ENCODE peak calls at places on chromosomes 13 and 19, in eight cellular contexts. J is fibroblast of the aortic adventitia; K is nephron progenitor cell; I is stimulated activated CD4-positive, alpha-beta T cell treated with anti-CD3 and anti-CD28 coated beads, Interleukin-12 subunit alpha, Interleukin-12 subunit beta, amount 100 ng/mL, for 4 hours; F is hypothalamus; Y is frontal cortex; E is GF-D8; M is tibial nerve. S is an unnamed sample.

GRCh38 chr19:12784871-12785430 is 6.3 kb upstream of the JUNB start:
- DNase-seq in E (peak; percentile 32), K (no peak), J (peak; percentile 37), I (no peak), F (no peak), Y (no peak), M (no peak), S (peak; percentile 58)

GRCh38 chr13:31242342-31242741 is 42.6 kb downstream of the B3GLCT start:
- DNase-seq in F (no peak), I (no peak), Y (no peak), E (no peak), M (no peak), K (no peak), J (peak; percentile 50), S (no peak)

GRCh38 chr19:5691205-5691929 is 1.3 kb downstream of the RPL36 start:
- DNase-seq in K (no peak), I (peak; percentile 68), J (peak; percentile 78), E (no peak), F (no peak), M (peak; percentile 33), Y (no peak), S (peak; percentile 66)

GRCh38 chr19:6235031-6235951 is 44.5 kb downstream of the MLLT1 start:
- DNase-seq in I (no peak), M (no peak), F (no peak), J (no peak), Y (no peak), E (no peak), K (no peak), S (no peak)

GRCh38 chr19:37981785-37982475 is 74.9 kb downstream of the SIPA1L3 start:
- DNase-seq in J (no peak), M (no peak), I (no peak), K (no peak), E (no peak), Y (no peak), F (no peak), S (no peak)

GRCh38 chr13:98264877-98265276 is 87.8 kb upstream of the RNF113B start:
- DNase-seq in I (no peak), K (no peak), J (no peak), Y (no peak), F (no peak), E (no peak), M (no peak), S (peak; percentile 2)

GRCh38 chr13:33745370-33746324 is 72.3 kb upstream of the RFC3 start:
- DNase-seq in I (no peak), M (peak; percentile 19), J (no peak), Y (no peak), E (no peak), F (no peak), K (no peak), S (no peak)

GRCh38 chr13:24742294-24742693 is 21.7 kb upstream of the RNF17 start:
- DNase-seq in E (no peak), J (no peak), Y (no peak), K (peak; percentile 37), I (no peak), F (no peak), M (no peak), S (peak; percentile 76)

GRCh38 chr19:53813996-53814395 is 10.1 kb downstream of the NLRP12 start:
- DNase-seq in J (peak; percentile 58), Y (no peak), E (no peak), M (no peak), F (no peak), K (no peak), I (no peak), S (no peak)

GRCh38 chr13:31409678-31410356 is 210.0 kb downstream of the B3GLCT start:
- DNase-seq in I (no peak), J (peak; percentile 16), Y (no peak), K (no peak), E (no peak), F (no peak), M (no peak), S (no peak)

GRCh38 chr19:6721773-6722172 is 1.3 kb upstream of the C3 start:
- DNase-seq in K (no peak), F (no peak), Y (no peak), E (no peak), J (no peak), M (no peak), I (no peak), S (no peak)

GRCh38 chr13:92547256-92547655 is 679.4 kb upstream of the GPC6 start:
- DNase-seq in I (no peak), K (no peak), F (no peak), Y (no peak), E (no peak), M (no peak), J (peak; percentile 8), S (no peak)

GRCh38 chr19:16285769-16286564 is 38.7 kb upstream of the KLF2 start:
- DNase-seq in J (no peak), F (peak; percentile 9), K (peak; percentile 21), Y (no peak), I (no peak), E (no peak), M (no peak), S (no peak)

GRCh38 chr13:106033634-106034033 is 501.8 kb downstream of the EFNB2 start:
- DNase-seq in M (no peak), E (no peak), K (no peak), J (peak; percentile 77), I (no peak), Y (no peak), F (no peak), S (no peak)

GRCh38 chr13:105965910-105966309 is 569.6 kb downstream of the EFNB2 start:
- DNase-seq in K (no peak), Y (no peak), E (no peak), F (no peak), I (no peak), M (no peak), J (no peak), S (no peak)

GRCh38 chr13:36973621-36974268 is 25.4 kb downstream of the ALG5 start:
- DNase-seq in J (no peak), K (no peak), F (no peak), M (no peak), Y (no peak), E (no peak), I (no peak), S (no peak)

GRCh38 chr19:38912600-38913514 is 871 bp upstream of the CCER2 start:
- DNase-seq in E (peak; percentile 80), Y (no peak), M (no peak), F (no peak), I (no peak), K (no peak), J (no peak), S (no peak)

GRCh38 chr13:80363890-80364503 is 23.1 kb upstream of the SPRY2 start:
- DNase-seq in E (no peak), Y (no peak), K (no peak), J (peak; percentile 69), I (no peak), M (no peak), F (no peak), S (no peak)

GRCh38 chr19:41599175-41599966 is 23.4 kb downstream of the CEACAM21 start:
- DNase-seq in J (no peak), Y (no peak), F (no peak), I (no peak), E (no peak), M (no peak), K (no peak), S (peak; percentile 71)

GRCh38 chr19:46466536-46467199 is 4.7 kb downstream of the PNMA8A start:
- DNase-seq in M (no peak), J (peak; percentile 90), K (no peak), Y (no peak), E (no peak), I (no peak), F (no peak), S (no peak)

GRCh38 chr19:5154129-5154798 is 185.4 kb downstream of the KDM4B start:
- DNase-seq in Y (peak; percentile 27), K (peak; percentile 69), M (no peak), J (no peak), I (peak; percentile 45), E (no peak), F (no peak), S (peak; percentile 91)

GRCh38 chr19:36213793-36214387 is 575 bp downstream of the ZNF565 start:
- DNase-seq in M (peak; percentile 27), E (no peak), I (no peak), K (no peak), F (no peak), J (no peak), Y (no peak), S (no peak)

GRCh38 chr19:29831686-29832085 is 19.9 kb downstream of the CCNE1 start:
- DNase-seq in I (no peak), K (no peak), E (no peak), Y (no peak), M (no peak), J (no peak), F (no peak), S (no peak)

GRCh38 chr19:18304194-18304495 is 18.7 kb downstream of the LSM4 start:
- DNase-seq in E (no peak), J (no peak), K (no peak), F (no peak), Y (no peak), M (no peak), I (peak; percentile 27), S (no peak)

GRCh38 chr13:27374650-27375049 is 49.8 kb upstream of the GTF3A start:
- DNase-seq in Y (peak; percentile 56), E (peak; percentile 38), I (peak; percentile 30), J (peak; percentile 87), F (no peak), M (peak; percentile 65), K (peak; percentile 66), S (peak; percentile 86)

GRCh38 chr19:51602189-51602854 is 27.9 kb downstream of the SIGLEC5 start:
- DNase-seq in Y (no peak), K (no peak), J (no peak), I (no peak), E (no peak), M (no peak), F (no peak), S (no peak)

GRCh38 chr13:39676315-39676876 is 20.9 kb downstream of the COG6 start:
- DNase-seq in K (no peak), I (peak; percentile 1), J (peak; percentile 75), F (no peak), Y (no peak), M (peak; percentile 73), E (peak; percentile 13), S (no peak)

GRCh38 chr13:51704399-51705306 is 99.3 kb downstream of the DHRS12 start:
- DNase-seq in K (no peak), E (no peak), Y (no peak), J (no peak), M (no peak), F (no peak), I (no peak), S (no peak)

GRCh38 chr19:31980851-31981250 is 364.6 kb upstream of the ZNF507 start:
- DNase-seq in I (no peak), Y (no peak), F (no peak), J (no peak), E (no peak), K (no peak), M (no peak), S (peak; percentile 10)

GRCh38 chr13:97224544-97225324 is 2.6 kb downstream of the MBNL2 start:
- DNase-seq in Y (no peak), M (peak; percentile 40), F (no peak), E (no peak), I (no peak), J (peak; percentile 57), K (no peak), S (no peak)

GRCh38 chr19:39146686-39147450 is 21.3 kb downstream of the PAK4 start:
- DNase-seq in M (no peak), K (no peak), Y (no peak), I (no peak), E (no peak), F (no peak), J (no peak), S (no peak)

GRCh38 chr13:79637086-79637763 is 156.3 kb downstream of the NDFIP2 start:
- DNase-seq in Y (no peak), M (no peak), I (no peak), F (no peak), E (no peak), J (peak; percentile 87), K (no peak), S (no peak)

GRCh38 chr19:15378529-15379082 is 981 bp downstream of the AKAP8 start:
- DNase-seq in Y (peak; percentile 61), K (peak; percentile 46), E (no peak), I (peak; percentile 54), M (peak; percentile 30), F (no peak), J (peak; percentile 53), S (peak; percentile 77)

GRCh38 chr19:12783226-12783848 is 7.9 kb upstream of the JUNB start:
- DNase-seq in F (no peak), Y (no peak), I (peak; percentile 55), E (no peak), K (no peak), M (no peak), J (no peak), S (peak; percentile 58)